ENCODE peak calls at places on chromosomes 3 and 15, in ten cellular contexts. Q is stomach, A is breast epithelium, H is transverse colon, G is GM23338, W is HCT116, V is K562, U is spleen, E is sigmoid colon, F is SK-N-SH. N is an unnamed sample.

GRCh38 chr15:35738370-35738769 is 192.4 kb upstream of the DPH6 start:
- DNase-seq in A (no peak), W (peak; percentile 64), E (no peak), G (peak; percentile 10), H (no peak), F (no peak), Q (no peak), U (no peak), V (no peak), N (no peak)

GRCh38 chr3:160150066-160150465 is 75.2 kb upstream of the C3orf80 start:
- DNase-seq in G (no peak), E (no peak), Q (no peak), F (no peak), H (no peak), V (no peak), A (no peak), U (no peak), W (no peak), N (no peak)

GRCh38 chr15:88648357-88649214 is 9.8 kb downstream of the ISG20 start:
- DNase-seq in W (no peak), Q (peak; percentile 79), H (peak; percentile 73), F (peak; percentile 29), U (peak; percentile 78), A (peak; percentile 35), G (no peak), V (no peak), E (peak; percentile 60), N (no peak)

GRCh38 chr15:58467121-58467721 is 35.4 kb downstream of the LIPC start:
- DNase-seq in A (no peak), W (peak; percentile 75), E (no peak), F (no peak), U (no peak), H (no peak), Q (no peak), G (no peak), V (no peak), N (no peak)

GRCh38 chr15:51760805-51761204 is 9.4 kb downstream of the TMOD2 start:
- DNase-seq in G (no peak), U (no peak), H (no peak), A (no peak), V (no peak), E (no peak), Q (no peak), W (no peak), F (no peak), N (no peak)

GRCh38 chr15:54045397-54045796 is 67.2 kb downstream of the UNC13C start:
- DNase-seq in H (no peak), U (no peak), F (no peak), E (no peak), Q (no peak), W (no peak), V (no peak), G (no peak), A (no peak), N (no peak)

GRCh38 chr3:29695201-29695904 is 414.5 kb downstream of the RBMS3 start:
- DNase-seq in G (no peak), Q (no peak), A (no peak), E (peak; percentile 73), V (no peak), W (no peak), H (no peak), U (no peak), F (no peak), N (no peak)

GRCh38 chr15:43826029-43826507 is 734 bp upstream of the WDR76 start:
- DNase-seq in A (peak; percentile 15), G (no peak), H (no peak), F (no peak), U (no peak), W (no peak), V (no peak), E (no peak), Q (no peak), N (no peak)

GRCh38 chr3:53753518-53754183 is 92.6 kb downstream of the CHDH start:
- DNase-seq in W (no peak), F (no peak), U (no peak), A (no peak), E (no peak), H (no peak), V (no peak), Q (no peak), G (no peak), N (no peak)

GRCh38 chr3:125149462-125149861 is 63.1 kb downstream of the SLC12A8 start:
- DNase-seq in U (no peak), V (no peak), E (no peak), W (no peak), A (no peak), Q (no peak), G (no peak), H (no peak), F (no peak), N (no peak)

GRCh38 chr3:166340604-166341003 is 503.4 kb upstream of the BCHE start:
- DNase-seq in H (no peak), Q (no peak), A (no peak), F (no peak), U (no peak), G (no peak), W (no peak), V (no peak), E (no peak), N (no peak)

GRCh38 chr3:175304437-175304836 is 445.3 kb downstream of the NAALADL2 start:
- DNase-seq in U (no peak), F (peak; percentile 42), Q (no peak), W (no peak), H (no peak), V (no peak), A (no peak), G (no peak), E (no peak), N (no peak)

GRCh38 chr3:160105902-160106584 is 117.4 kb downstream of the IL12A start:
- DNase-seq in E (no peak), Q (no peak), F (no peak), U (no peak), W (no peak), V (no peak), G (no peak), H (no peak), A (no peak), N (no peak)

GRCh38 chr15:81362790-81363189 is 11.2 kb downstream of the TMC3 start:
- DNase-seq in Q (no peak), F (no peak), W (no peak), E (no peak), H (no peak), U (no peak), V (no peak), A (no peak), G (no peak), N (no peak)

GRCh38 chr3:58564456-58565160 is 12.6 kb downstream of the FAM107A start:
- DNase-seq in V (no peak), F (no peak), Q (no peak), U (no peak), W (no peak), E (no peak), G (no peak), H (peak; percentile 55), A (no peak), N (no peak)

GRCh38 chr3:114449271-114450007 is 155.6 kb downstream of the TIGIT start:
- DNase-seq in W (no peak), G (no peak), A (no peak), V (no peak), H (no peak), Q (no peak), U (no peak), E (no peak), F (no peak), N (peak; percentile 36)

GRCh38 chr3:4271834-4272233 is 31.3 kb upstream of the SETMAR start:
- DNase-seq in U (no peak), A (no peak), Q (no peak), G (peak; percentile 80), H (no peak), E (no peak), F (peak; percentile 20), W (peak; percentile 19), V (peak; percentile 39), N (no peak)

GRCh38 chr3:25789209-25789595 is 688 bp upstream of the OXSM start:
- DNase-seq in U (no peak), E (no peak), G (no peak), H (no peak), Q (no peak), F (no peak), W (no peak), V (no peak), A (no peak), N (no peak)

GRCh38 chr3:64244011-64244942 is 19.0 kb upstream of the PRICKLE2 start:
- DNase-seq in W (peak; percentile 51), Q (no peak), G (peak; percentile 75), U (no peak), A (no peak), V (peak; percentile 9), F (no peak), E (no peak), H (no peak), N (no peak)
- H3K27ac ChIP-seq in W (no peak overlapping the region), Q (no peak overlapping the region), G (no peak overlapping the region), U (no peak overlapping the region), A (peak overlapping the region; percentile 45), V (no peak overlapping the region), F (no peak overlapping the region), E (peak overlapping the region; percentile 70), H (peak overlapping the region; percentile 23), N (no peak overlapping the region)

DNA sequence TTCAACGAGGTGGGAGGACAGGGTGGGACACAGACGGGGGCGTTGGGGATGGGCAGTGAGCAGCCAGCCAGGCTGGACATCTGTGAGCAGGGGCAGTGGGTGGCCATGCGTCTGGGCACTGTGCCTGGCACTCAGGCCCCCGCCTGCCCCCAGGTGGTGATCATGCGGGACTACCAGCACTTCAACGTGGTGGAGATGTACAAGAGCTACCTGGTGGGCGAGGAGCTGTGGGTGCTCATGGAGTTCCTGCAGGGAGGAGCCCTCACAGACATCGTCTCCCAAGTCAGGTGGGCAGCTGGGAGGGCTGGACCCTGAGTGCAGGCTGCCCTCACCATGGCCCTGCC is 10.2 kb downstream of the ANKRD63 start:
- DNase-seq in G (no peak), V (no peak), F (no peak), U (no peak), Q (no peak), E (no peak), W (no peak), H (no peak), A (no peak), N (no peak)
- TF ChIP-seq POLR2AphosphoS5 in G (no peak), V (no peak), F (no peak), U (no peak), Q (no peak), E (no peak), W (no peak), H (no peak), A (no peak), N (no peak)

DNA sequence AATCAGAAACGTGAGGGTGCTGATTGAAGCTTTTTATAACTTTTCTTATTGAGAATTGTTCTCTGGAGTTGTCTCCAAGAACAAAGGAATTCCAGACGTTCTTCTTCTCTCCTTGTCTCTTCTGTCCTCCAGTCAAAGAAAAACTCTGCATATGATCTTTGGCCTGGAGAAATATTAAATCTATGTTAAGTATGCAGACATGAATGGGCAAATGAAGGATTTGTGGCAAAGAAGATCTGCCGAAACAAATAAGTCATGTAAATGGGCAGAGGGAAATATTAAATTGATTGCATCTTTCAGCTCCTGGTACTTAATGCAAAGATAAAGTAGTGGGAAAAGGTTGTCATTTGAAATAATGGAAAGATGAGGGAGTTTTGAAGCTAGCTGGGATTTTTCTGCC is 74.9 kb downstream of the IGF1R start:
- DNase-seq in W (no peak), Q (no peak), V (no peak), H (no peak), A (no peak), U (no peak), E (no peak), F (no peak), G (no peak), N (no peak)
- H3K4me1 ChIP-seq in W (peaks cover 19% of the 10 kb centered on the region), Q (peaks cover 39% of the 10 kb centered on the region), V (no peaks in the 10 kb centered on the region), H (peaks cover 41% of the 10 kb centered on the region), A (peaks cover 26% of the 10 kb centered on the region), U (peaks cover 10% of the 10 kb centered on the region), E (no peaks in the 10 kb centered on the region), F (peaks cover 50% of the 10 kb centered on the region), G (peaks cover 70% of the 10 kb centered on the region), N (peaks cover 12% of the 10 kb centered on the region)

GRCh38 chr15:31504462-31504839 is 177.8 kb downstream of the KLF13 start:
- DNase-seq in H (no peak), V (no peak), E (no peak), G (no peak), Q (no peak), F (no peak), W (no peak), U (no peak), A (peak; percentile 15), N (no peak)
- H3K27ac ChIP-seq in H (no peak overlapping the region), V (no peak overlapping the region), E (no peak overlapping the region), G (no peak overlapping the region), Q (no peak overlapping the region), F (no peak overlapping the region), W (no peak overlapping the region), U (no peak overlapping the region), A (no peak overlapping the region), N (no peak overlapping the region)